ENCODE peak calls at places on chromosomes 11 and 22, in four cellular contexts. C is memory B cell, I is HEK293T, S is anterior cingulate cortex. T is an unnamed sample.

GRCh38 chr22:43012390-43012789 is 2.6 kb downstream of the PACSIN2 start:
- DNase-seq in C (no peak), I (no peak), S (no peak), T (no peak)

GRCh38 chr22:47620391-47620790 is 857.9 kb downstream of the TBC1D22A start:
- DNase-seq in I (no peak), C (no peak), S (no peak), T (no peak)

GRCh38 chr11:120200677-120201076 is 10.2 kb upstream of the OAF start:
- DNase-seq in C (no peak), S (no peak), I (no peak), T (no peak)

GRCh38 chr11:130916238-130916855 is at the start of gene SNX19:
- DNase-seq in S (peak), C (peak), I (peak), T (peak)

GRCh38 chr22:24271406-24271760 is 752 bp downstream of the SPECC1L start:
- DNase-seq in I (no peak), S (no peak), C (no peak), T (no peak)

GRCh38 chr22:40156001-40156516 is 21.7 kb upstream of the TNRC6B start:
- DNase-seq in I (peak), S (no peak), C (no peak), T (no peak)

GRCh38 chr22:26672060-26672471 is 14.7 kb downstream of the MIAT start:
- DNase-seq in S (no peak), C (no peak), I (no peak), T (no peak)

GRCh38 chr11:16989554-16989953 is 24.7 kb downstream of the PLEKHA7 start:
- DNase-seq in I (no peak), S (no peak), C (no peak), T (no peak)

GRCh38 chr11:6253196-6253595 is 6.4 kb upstream of the CCKBR start:
- DNase-seq in I (no peak), C (no peak), S (no peak), T (no peak)

GRCh38 chr22:33803371-33803770 is 116.9 kb downstream of the LARGE1 start:
- DNase-seq in I (no peak), S (no peak), C (no peak), T (no peak)

GRCh38 chr11:1022908-1023810 is 13.4 kb downstream of the MUC6 start:
- DNase-seq in C (no peak), I (no peak), S (no peak), T (no peak)

GRCh38 chr11:35583126-35583525 is 35.1 kb upstream of the FJX1 start:
- DNase-seq in C (no peak), I (no peak), S (no peak), T (no peak)

GRCh38 chr11:15159085-15159484 is 44.4 kb downstream of the INSC start:
- DNase-seq in I (peak), C (no peak), S (no peak), T (peak)

GRCh38 chr22:35191412-35191811 is 65.9 kb upstream of the HMGXB4 start:
- DNase-seq in C (no peak), I (no peak), S (no peak), T (no peak)

GRCh38 chr11:127890026-127890611 is 697.2 kb downstream of the ETS1 start:
- DNase-seq in C (no peak), I (no peak), S (no peak), T (no peak)

GRCh38 chr11:3058753-3059664 is 1.8 kb upstream of the CARS1 start:
- DNase-seq in I (no peak), S (no peak), C (no peak), T (no peak)

GRCh38 chr22:28395920-28396447 is 283.7 kb downstream of the TTC28 start:
- DNase-seq in C (no peak), S (no peak), I (no peak), T (no peak)

GRCh38 chr11:66629356-66629755 is 9.1 kb upstream of the RBM4 start:
- DNase-seq in I (no peak), S (no peak), C (no peak), T (no peak)

GRCh38 chr11:72373163-72373562 is 61.2 kb downstream of the CLPB start:
- DNase-seq in S (no peak), I (peak), C (no peak), T (no peak)

GRCh38 chr11:46001427-46002049 is 79.1 kb downstream of the LARGE2 start:
- DNase-seq in C (no peak), S (no peak), I (no peak), T (no peak)

GRCh38 chr22:38923463-38924196 is 33.8 kb upstream of the APOBEC3A start:
- DNase-seq in I (peak), S (peak), C (no peak), T (no peak)

GRCh38 chr11:122852071-122852831 is 14.0 kb downstream of the CRTAM start:
- DNase-seq in S (no peak), I (no peak), C (no peak), T (no peak)

GRCh38 chr11:127066426-127067090 is 66.0 kb upstream of the KIRREL3 start:
- DNase-seq in I (no peak), C (no peak), S (no peak), T (no peak)

GRCh38 chr11:65218446-65218845 is 36.7 kb downstream of the CAPN1 start:
- DNase-seq in I (no peak), S (no peak), C (no peak), T (no peak)

T was measured in GM18507.